ENCODE peak calls at places on chromosomes 11 and 22, in seven cellular contexts. O is activated T-cell treated with anti-CD3 and anti-CD28 coated beads for 48 hours, M is GM12865, Q is frontal cortex, K is nucleus accumbens, I is ascending aorta, H is NCI-H226. J is an unnamed sample.

GRCh38 chr11:2413735-2414579 is 13.4 kb downstream of the TSSC4 start:
- DNase-seq in M (no peak), O (no peak), Q (no peak), H (no peak), I (no peak), K (no peak), J (no peak)

GRCh38 chr11:112025682-112026081 is 474 bp downstream of the DLAT start:
- DNase-seq in Q (peak), H (no peak), K (no peak), O (no peak), M (no peak), I (no peak), J (peak)

GRCh38 chr11:41660585-41660984 is 201.1 kb upstream of the LRRC4C start:
- DNase-seq in K (no peak), O (no peak), I (no peak), M (no peak), H (no peak), Q (no peak), J (peak)

GRCh38 chr11:61587951-61588695 is 7.2 kb upstream of the SYT7 start:
- DNase-seq in M (peak), I (no peak), K (no peak), O (peak), Q (no peak), H (peak), J (peak)

GRCh38 chr22:39088688-39089032 is 8.4 kb upstream of the APOBEC3H start:
- DNase-seq in H (no peak), M (no peak), O (no peak), K (no peak), Q (no peak), I (no peak), J (no peak)

GRCh38 chr11:74630043-74630442 is 37.7 kb downstream of the POLD3 start:
- DNase-seq in Q (no peak), O (no peak), I (no peak), H (no peak), M (no peak), K (no peak), J (no peak)

GRCh38 chr11:2472428-2473186 is 27.8 kb downstream of the KCNQ1 start:
- DNase-seq in M (no peak), O (no peak), Q (no peak), K (no peak), I (no peak), H (no peak), J (no peak)

GRCh38 chr22:30420401-30421178 is 5.0 kb upstream of the MTFP1 start:
- DNase-seq in K (no peak), I (no peak), O (no peak), H (peak), M (no peak), Q (no peak), J (no peak)

GRCh38 chr11:131889146-131889577 is 518.7 kb downstream of the NTM start:
- DNase-seq in K (no peak), I (no peak), H (no peak), Q (no peak), M (peak), O (no peak), J (no peak)

GRCh38 chr11:13315517-13316432 is 38.2 kb downstream of the BMAL1 start:
- DNase-seq in K (no peak), O (no peak), I (no peak), M (peak), H (peak), Q (no peak), J (no peak)

GRCh38 chr22:43555561-43556515 is 144.0 kb downstream of the MPPED1 start:
- DNase-seq in H (no peak), K (no peak), I (no peak), M (no peak), Q (no peak), O (no peak), J (no peak)

GRCh38 chr11:2582958-2583604 is 116.7 kb downstream of the KCNQ1OT1 start:
- DNase-seq in Q (no peak), K (no peak), I (peak), M (no peak), O (no peak), H (no peak), J (no peak)

GRCh38 chr22:43446881-43447280 is 35.1 kb downstream of the MPPED1 start:
- DNase-seq in I (no peak), H (no peak), Q (no peak), M (no peak), K (no peak), O (no peak), J (no peak)

GRCh38 chr11:65482306-65482850 is 16.5 kb upstream of the MALAT1 start:
- DNase-seq in I (no peak), Q (no peak), M (no peak), O (no peak), H (no peak), K (no peak), J (peak)

GRCh38 chr22:49872347-49872746 is 18.7 kb downstream of the ZBED4 start:
- DNase-seq in K (no peak), H (no peak), O (no peak), I (no peak), Q (no peak), M (no peak), J (no peak)

GRCh38 chr22:17785185-17786184 is 11.2 kb upstream of the BID start:
- DNase-seq in I (no peak), Q (no peak), K (no peak), H (no peak), M (peak), O (peak), J (peak)

GRCh38 chr22:31343235-31344191 is 2.6 kb downstream of the PATZ1 start:
- DNase-seq in O (peak), K (no peak), Q (no peak), H (no peak), I (no peak), M (peak), J (peak)

GRCh38 chr22:39611360-39611759 is 40.8 kb downstream of the CACNA1I start:
- DNase-seq in M (no peak), O (no peak), Q (no peak), K (no peak), I (no peak), H (no peak), J (no peak)

GRCh38 chr11:17010851-17011420 is 3.3 kb downstream of the PLEKHA7 start:
- DNase-seq in Q (no peak), O (no peak), I (no peak), K (no peak), H (no peak), M (no peak), J (no peak)

GRCh38 chr11:8766043-8766992 is 83.7 kb downstream of the RPL27A start:
- DNase-seq in I (no peak), Q (no peak), H (no peak), M (no peak), K (no peak), O (no peak), J (no peak)

GRCh38 chr22:49302150-49302460 is 525.6 kb downstream of the BRD1 start:
- DNase-seq in K (no peak), M (no peak), I (no peak), O (no peak), Q (no peak), H (no peak), J (no peak)

GRCh38 chr22:32407936-32408335 is 4.1 kb downstream of the RTCB start:
- DNase-seq in I (no peak), O (no peak), Q (no peak), H (no peak), M (no peak), K (no peak), J (no peak)

GRCh38 chr11:71240865-71241691 is 11.3 kb downstream of the SHANK2 start:
- DNase-seq in O (no peak), M (peak), H (peak), I (no peak), Q (no peak), K (no peak), J (peak)

GRCh38 chr11:115623021-115623451 is 118.8 kb upstream of the CADM1 start:
- DNase-seq in Q (no peak), H (peak), M (no peak), K (no peak), I (peak), O (no peak), J (no peak)

GRCh38 chr11:43574949-43575915 is 105.3 kb upstream of the HSD17B12 start:
- DNase-seq in I (no peak), K (no peak), Q (no peak), H (no peak), O (peak), M (no peak), J (peak)

GRCh38 chr22:36940676-36941075 is 27.2 kb downstream of the CSF2RB start:
- DNase-seq in Q (no peak), K (no peak), I (no peak), O (no peak), H (no peak), M (peak), J (no peak)

GRCh38 chr11:23021287-23021863 is 161.1 kb upstream of the CCDC179 start:
- DNase-seq in O (no peak), Q (no peak), M (peak), H (no peak), K (no peak), I (no peak), J (peak)

GRCh38 chr11:95991101-95991500 is 67.2 kb upstream of the MTMR2 start:
- DNase-seq in H (peak), O (no peak), I (no peak), Q (no peak), M (no peak), K (no peak), J (no peak)

GRCh38 chr22:19504900-19505734 is 19.1 kb downstream of the CLDN5 start:
- DNase-seq in M (no peak), O (no peak), Q (no peak), K (no peak), H (no peak), I (no peak), J (no peak)

GRCh38 chr11:2300936-2301630 is 635 bp downstream of the C11orf21 start:
- DNase-seq in K (no peak), M (no peak), I (no peak), O (no peak), Q (no peak), H (no peak), J (peak)

GRCh38 chr22:50625131-50625567 is 2.8 kb downstream of the ARSA start:
- DNase-seq in Q (no peak), K (no peak), M (no peak), O (no peak), I (no peak), H (no peak), J (no peak)

GRCh38 chr11:74849525-74850391 is 99.1 kb downstream of the XRRA1 start:
- DNase-seq in O (no peak), K (no peak), H (no peak), M (no peak), Q (no peak), I (no peak), J (peak)

GRCh38 chr11:121450424-121450823 is 1.7 kb upstream of the SORL1 start:
- DNase-seq in M (no peak), Q (no peak), K (no peak), O (no peak), I (no peak), H (no peak), J (peak)

GRCh38 chr22:45531944-45532631 is 29.4 kb downstream of the FBLN1 start:
- DNase-seq in O (no peak), Q (no peak), K (no peak), I (no peak), M (no peak), H (no peak), J (no peak)

GRCh38 chr11:131036544-131036943 is 120.3 kb upstream of the SNX19 start:
- DNase-seq in I (no peak), M (no peak), Q (no peak), O (no peak), K (no peak), H (no peak), J (no peak)

GRCh38 chr11:84853841-84854497 is 773.2 kb downstream of the DLG2 start:
- DNase-seq in I (no peak), O (no peak), K (no peak), H (no peak), Q (no peak), M (no peak), J (no peak)

GRCh38 chr11:11078344-11078743 is 220.5 kb upstream of the ZBED5 start:
- DNase-seq in O (no peak), I (no peak), M (no peak), H (peak), Q (no peak), K (no peak), J (no peak)

GRCh38 chr11:8828580-8829358 is 82.2 kb upstream of the AKIP1 start:
- DNase-seq in I (no peak), M (no peak), K (no peak), Q (no peak), O (no peak), H (no peak), J (peak)

GRCh38 chr11:103773059-103773458 is 263.4 kb upstream of the DDI1 start:
- DNase-seq in I (no peak), Q (no peak), H (no peak), K (no peak), M (no peak), O (no peak), J (no peak)

J was measured in NB4.